ENCODE peak calls at places on chromosome 14, in five cellular contexts. One of them, this sample, is unnamed.

GRCh38 chr14:56745091-56745490 is 65.2 kb downstream of the OTX2 start:
- DNase-seq in NB4: no peak
- DNase-seq in cardiac muscle cell: no peak
- DNase-seq in cardiac fibroblast: no peak
- DNase-seq in fibroblast of pulmonary artery: no peak
- DNase-seq in this sample: no peak

GRCh38 chr14:54676822-54677708 is 110.1 kb downstream of the SAMD4A start:
- DNase-seq in cardiac fibroblast: peak; percentile 95
- DNase-seq in cardiac muscle cell: peak; percentile 95
- DNase-seq in NB4: no peak
- DNase-seq in fibroblast of pulmonary artery: peak; percentile 97
- DNase-seq in this sample: peak; percentile 90

GRCh38 chr14:101251812-101252442 is 309.4 kb upstream of the DIO3 start:
- DNase-seq in cardiac muscle cell: no peak
- DNase-seq in fibroblast of pulmonary artery: no peak
- DNase-seq in cardiac fibroblast: no peak
- DNase-seq in NB4: no peak
- DNase-seq in this sample: no peak

GRCh38 chr14:23148596-23149249 is 29.7 kb upstream of the CEBPE start:
- DNase-seq in cardiac fibroblast: peak; percentile 54
- DNase-seq in NB4: no peak
- DNase-seq in fibroblast of pulmonary artery: no peak
- DNase-seq in cardiac muscle cell: peak; percentile 68
- DNase-seq in this sample: peak; percentile 36

GRCh38 chr14:92980866-92981265 is 57.9 kb downstream of the CHGA start:
- DNase-seq in cardiac fibroblast: no peak
- DNase-seq in fibroblast of pulmonary artery: no peak
- DNase-seq in NB4: no peak
- DNase-seq in cardiac muscle cell: no peak
- DNase-seq in this sample: no peak

GRCh38 chr14:103904493-103905107 is 23.7 kb upstream of the TDRD9 start:
- DNase-seq in NB4: no peak
- DNase-seq in cardiac muscle cell: no peak
- DNase-seq in cardiac fibroblast: no peak
- DNase-seq in fibroblast of pulmonary artery: no peak
- DNase-seq in this sample: no peak

GRCh38 chr14:102909462-102909861 is 13.0 kb upstream of the AMN start:
- DNase-seq in cardiac fibroblast: no peak
- DNase-seq in fibroblast of pulmonary artery: no peak
- DNase-seq in NB4: no peak
- DNase-seq in cardiac muscle cell: no peak
- DNase-seq in this sample: no peak

GRCh38 chr14:69392481-69392880 is 5.6 kb downstream of the ERH start:
- DNase-seq in cardiac muscle cell: no peak
- DNase-seq in NB4: no peak
- DNase-seq in fibroblast of pulmonary artery: no peak
- DNase-seq in cardiac fibroblast: no peak
- DNase-seq in this sample: no peak

GRCh38 chr14:61461808-61462275 is 140.5 kb downstream of the PRKCH start:
- DNase-seq in cardiac muscle cell: peak; percentile 91
- DNase-seq in NB4: peak; percentile 70
- DNase-seq in cardiac fibroblast: peak; percentile 88
- DNase-seq in fibroblast of pulmonary artery: peak; percentile 89
- DNase-seq in this sample: peak; percentile 86

GRCh38 chr14:34754687-34755086 is 40.3 kb upstream of the CFL2 start:
- DNase-seq in fibroblast of pulmonary artery: no peak
- DNase-seq in cardiac muscle cell: no peak
- DNase-seq in NB4: no peak
- DNase-seq in cardiac fibroblast: no peak
- DNase-seq in this sample: no peak

GRCh38 chr14:100528962-100529560 is 58.2 kb downstream of the BEGAIN start:
- DNase-seq in cardiac fibroblast: no peak
- DNase-seq in fibroblast of pulmonary artery: no peak
- DNase-seq in cardiac muscle cell: no peak
- DNase-seq in NB4: no peak
- DNase-seq in this sample: no peak

GRCh38 chr14:76909266-76909665 is 83.1 kb downstream of the LRRC74A start:
- DNase-seq in cardiac fibroblast: no peak
- DNase-seq in NB4: no peak
- DNase-seq in fibroblast of pulmonary artery: no peak
- DNase-seq in cardiac muscle cell: no peak
- DNase-seq in this sample: no peak

GRCh38 chr14:70884595-70885342 is 22.5 kb upstream of the PCNX1 start:
- DNase-seq in cardiac muscle cell: peak; percentile 35
- DNase-seq in cardiac fibroblast: no peak
- DNase-seq in NB4: peak; percentile 44
- DNase-seq in fibroblast of pulmonary artery: no peak
- DNase-seq in this sample: no peak

GRCh38 chr14:104972301-104973211 is 5.6 kb downstream of the AHNAK2 start:
- DNase-seq in cardiac muscle cell: no peak
- DNase-seq in NB4: no peak
- DNase-seq in fibroblast of pulmonary artery: no peak
- DNase-seq in cardiac fibroblast: peak; percentile 44
- DNase-seq in this sample: no peak

GRCh38 chr14:93068721-93069120 is 47.0 kb downstream of the ITPK1 start:
- DNase-seq in cardiac fibroblast: no peak
- DNase-seq in NB4: no peak
- DNase-seq in fibroblast of pulmonary artery: no peak
- DNase-seq in cardiac muscle cell: no peak
- DNase-seq in this sample: no peak

GRCh38 chr14:34374998-34375740 is 86.9 kb downstream of the SPTSSA start:
- DNase-seq in cardiac fibroblast: no peak
- DNase-seq in cardiac muscle cell: no peak
- DNase-seq in fibroblast of pulmonary artery: no peak
- DNase-seq in NB4: no peak
- DNase-seq in this sample: no peak

GRCh38 chr14:73426877-73427276 is 31.5 kb downstream of the NUMB start:
- DNase-seq in fibroblast of pulmonary artery: peak; percentile 50
- DNase-seq in cardiac fibroblast: peak; percentile 65
- DNase-seq in NB4: peak; percentile 24
- DNase-seq in cardiac muscle cell: peak; percentile 60
- DNase-seq in this sample: no peak

GRCh38 chr14:67815573-67816235 is 686 bp downstream of the ZFYVE26 start:
- DNase-seq in cardiac fibroblast: peak; percentile 59
- DNase-seq in cardiac muscle cell: peak; percentile 47
- DNase-seq in fibroblast of pulmonary artery: peak; percentile 56
- DNase-seq in NB4: peak; percentile 30
- DNase-seq in this sample: peak; percentile 45

GRCh38 chr14:74062809-74063150 is 21.5 kb downstream of the ALDH6A1 start:
- DNase-seq in cardiac muscle cell: no peak
- DNase-seq in NB4: no peak
- DNase-seq in cardiac fibroblast: no peak
- DNase-seq in fibroblast of pulmonary artery: no peak
- DNase-seq in this sample: no peak

GRCh38 chr14:52283099-52283498 is 15.6 kb downstream of the PTGDR start:
- DNase-seq in fibroblast of pulmonary artery: no peak
- DNase-seq in NB4: no peak
- DNase-seq in cardiac muscle cell: no peak
- DNase-seq in cardiac fibroblast: no peak
- DNase-seq in this sample: peak; percentile 45

GRCh38 chr14:97028382-97028781 is 231.2 kb downstream of the VRK1 start:
- DNase-seq in cardiac muscle cell: no peak
- DNase-seq in fibroblast of pulmonary artery: no peak
- DNase-seq in NB4: peak; percentile 46
- DNase-seq in cardiac fibroblast: no peak
- DNase-seq in this sample: no peak

GRCh38 chr14:77133718-77134338 is 7.8 kb downstream of the ZDHHC22 start:
- DNase-seq in fibroblast of pulmonary artery: peak; percentile 82
- DNase-seq in cardiac muscle cell: peak; percentile 75
- DNase-seq in NB4: peak; percentile 79
- DNase-seq in cardiac fibroblast: peak; percentile 73
- DNase-seq in this sample: peak; percentile 77

GRCh38 chr14:55701638-55702037 is 121.6 kb downstream of the KTN1 start:
- DNase-seq in fibroblast of pulmonary artery: peak; percentile 16
- DNase-seq in cardiac muscle cell: no peak
- DNase-seq in NB4: no peak
- DNase-seq in cardiac fibroblast: no peak
- DNase-seq in this sample: peak; percentile 65

GRCh38 chr14:61385002-61385685 is 63.8 kb downstream of the PRKCH start:
- DNase-seq in NB4: no peak
- DNase-seq in fibroblast of pulmonary artery: no peak
- DNase-seq in cardiac muscle cell: no peak
- DNase-seq in cardiac fibroblast: no peak
- DNase-seq in this sample: no peak

GRCh38 chr14:102055181-102055901 is 31.5 kb downstream of the HSP90AA1 start:
- DNase-seq in fibroblast of pulmonary artery: peak; percentile 60
- DNase-seq in cardiac muscle cell: peak; percentile 86
- DNase-seq in cardiac fibroblast: peak; percentile 74
- DNase-seq in NB4: no peak
- DNase-seq in this sample: peak; percentile 52

GRCh38 chr14:77761205-77761931 is 412 bp upstream of the SNW1 start:
- DNase-seq in cardiac muscle cell: peak; percentile 73
- DNase-seq in cardiac fibroblast: peak; percentile 97
- DNase-seq in NB4: peak; percentile 56
- DNase-seq in fibroblast of pulmonary artery: peak; percentile 96
- DNase-seq in this sample: peak; percentile 66

GRCh38 chr14:37590096-37590809 is 4.8 kb downstream of the FOXA1 start:
- DNase-seq in cardiac muscle cell: no peak
- DNase-seq in fibroblast of pulmonary artery: no peak
- DNase-seq in cardiac fibroblast: no peak
- DNase-seq in NB4: no peak
- DNase-seq in this sample: no peak

GRCh38 chr14:101273091-101273490 is 288.2 kb upstream of the DIO3 start:
- DNase-seq in cardiac fibroblast: no peak
- DNase-seq in NB4: no peak
- DNase-seq in cardiac muscle cell: no peak
- DNase-seq in fibroblast of pulmonary artery: no peak
- DNase-seq in this sample: no peak

GRCh38 chr14:100117647-100118376 is 41.6 kb downstream of the DEGS2 start:
- DNase-seq in NB4: no peak
- DNase-seq in cardiac fibroblast: no peak
- DNase-seq in fibroblast of pulmonary artery: no peak
- DNase-seq in cardiac muscle cell: no peak
- DNase-seq in this sample: no peak

GRCh38 chr14:35821546-35822411 is 4.4 kb upstream of the BRMS1L start:
- DNase-seq in cardiac muscle cell: peak; percentile 62
- DNase-seq in cardiac fibroblast: peak; percentile 59
- DNase-seq in NB4: peak; percentile 49
- DNase-seq in fibroblast of pulmonary artery: peak; percentile 65
- DNase-seq in this sample: peak; percentile 66

GRCh38 chr14:71021347-71022014 is 114.2 kb downstream of the PCNX1 start:
- DNase-seq in fibroblast of pulmonary artery: peak; percentile 45
- DNase-seq in cardiac fibroblast: peak; percentile 28
- DNase-seq in NB4: no peak
- DNase-seq in cardiac muscle cell: peak; percentile 20
- DNase-seq in this sample: peak; percentile 71

GRCh38 chr14:58298477-58298879 is at the start of gene ARID4A:
- DNase-seq in NB4: no peak
- DNase-seq in cardiac fibroblast: no peak
- DNase-seq in cardiac muscle cell: no peak
- DNase-seq in fibroblast of pulmonary artery: no peak
- DNase-seq in this sample: no peak

GRCh38 chr14:100323121-100323941 is at the start of gene SLC25A47:
- DNase-seq in NB4: no peak
- DNase-seq in fibroblast of pulmonary artery: no peak
- DNase-seq in cardiac muscle cell: no peak
- DNase-seq in cardiac fibroblast: no peak
- DNase-seq in this sample: no peak

GRCh38 chr14:94940263-94940993 is 170.5 kb upstream of the GSC start:
- DNase-seq in NB4: no peak
- DNase-seq in cardiac muscle cell: no peak
- DNase-seq in cardiac fibroblast: no peak
- DNase-seq in fibroblast of pulmonary artery: no peak
- DNase-seq in this sample: no peak

GRCh38 chr14:94944636-94945258 is 174.8 kb upstream of the GSC start:
- DNase-seq in NB4: no peak
- DNase-seq in cardiac fibroblast: no peak
- DNase-seq in cardiac muscle cell: no peak
- DNase-seq in fibroblast of pulmonary artery: no peak
- DNase-seq in this sample: no peak

GRCh38 chr14:94942601-94943000 is 172.7 kb upstream of the GSC start:
- DNase-seq in cardiac fibroblast: no peak
- DNase-seq in NB4: no peak
- DNase-seq in cardiac muscle cell: no peak
- DNase-seq in fibroblast of pulmonary artery: no peak
- DNase-seq in this sample: no peak

GRCh38 chr14:94938016-94938415 is 168.1 kb upstream of the GSC start:
- DNase-seq in cardiac fibroblast: no peak
- DNase-seq in fibroblast of pulmonary artery: no peak
- DNase-seq in cardiac muscle cell: no peak
- DNase-seq in NB4: no peak
- DNase-seq in this sample: no peak

DNA sequence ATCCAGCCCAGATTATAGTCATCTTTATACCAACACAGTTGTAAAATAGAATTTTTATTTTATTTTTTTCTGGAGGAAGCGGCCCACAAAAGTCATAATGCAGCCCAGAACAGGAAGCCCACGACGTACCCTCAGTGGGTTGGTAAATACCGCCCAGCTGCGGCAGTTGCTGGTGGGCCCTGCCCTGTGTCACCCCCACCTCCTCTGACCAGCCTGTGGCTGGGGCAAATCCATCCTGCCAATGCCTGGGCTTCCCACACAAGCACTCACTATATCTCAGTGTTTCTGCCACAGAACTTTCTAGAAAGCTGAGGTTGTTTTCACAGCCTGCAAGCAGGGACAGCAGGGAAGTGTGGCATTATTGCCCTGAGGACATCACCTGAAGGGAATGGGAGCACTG is 171.4 kb upstream of the GSC start:
- DNase-seq in cardiac fibroblast: no peak
- DNase-seq in NB4: no peak
- DNase-seq in cardiac muscle cell: no peak
- DNase-seq in fibroblast of pulmonary artery: no peak
- DNase-seq in this sample: no peak
- H3K4me3 ChIP-seq in cardiac fibroblast: no peak overlapping the region
- H3K4me3 ChIP-seq in NB4: no peak overlapping the region
- H3K4me3 ChIP-seq in cardiac muscle cell: no peak overlapping the region
- H3K4me3 ChIP-seq in fibroblast of pulmonary artery: no peak overlapping the region
- H3K4me3 ChIP-seq in this sample: no peak overlapping the region

DNA sequence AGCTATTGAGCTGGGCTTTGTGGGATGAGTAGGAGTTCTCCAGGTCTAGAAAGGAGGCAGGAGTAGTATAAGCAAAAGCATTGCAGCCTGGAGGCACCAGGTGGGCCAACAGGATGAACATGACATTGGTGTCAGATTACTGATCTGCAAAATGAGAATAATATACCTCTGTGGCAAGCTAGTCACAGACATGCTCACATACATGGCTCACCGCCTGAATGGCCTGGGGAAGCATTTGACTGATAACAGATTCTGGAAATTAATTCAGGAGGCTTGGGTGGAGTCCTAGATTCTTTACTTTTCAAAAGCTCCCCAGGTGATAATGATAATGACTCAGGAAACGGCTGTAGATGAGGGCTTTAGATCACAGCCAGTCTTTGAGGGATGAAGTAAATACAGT is 709 bp downstream of the TCL1B start:
- DNase-seq in cardiac muscle cell: no peak
- DNase-seq in fibroblast of pulmonary artery: no peak
- DNase-seq in cardiac fibroblast: no peak
- DNase-seq in NB4: no peak
- DNase-seq in this sample: no peak
- H3K4me3 ChIP-seq in cardiac muscle cell: no peak overlapping the region
- H3K4me3 ChIP-seq in fibroblast of pulmonary artery: no peak overlapping the region
- H3K4me3 ChIP-seq in cardiac fibroblast: no peak overlapping the region
- H3K4me3 ChIP-seq in NB4: no peak overlapping the region
- H3K4me3 ChIP-seq in this sample: no peak overlapping the region

GRCh38 chr14:21846227-21846885 is 172.7 kb upstream of the OR4E1 start:
- DNase-seq in cardiac fibroblast: no peak
- DNase-seq in cardiac muscle cell: peak; percentile 17
- DNase-seq in fibroblast of pulmonary artery: no peak
- DNase-seq in NB4: peak; percentile 28
- DNase-seq in this sample: no peak
- H3K4me3 ChIP-seq in cardiac fibroblast: no peak overlapping the region
- H3K4me3 ChIP-seq in cardiac muscle cell: no peak overlapping the region
- H3K4me3 ChIP-seq in fibroblast of pulmonary artery: no peak overlapping the region
- H3K4me3 ChIP-seq in NB4: no peak overlapping the region
- H3K4me3 ChIP-seq in this sample: no peak overlapping the region

GRCh38 chr14:90381011-90381790 is 15.6 kb upstream of the CALM1 start:
- DNase-seq in fibroblast of pulmonary artery: peak; percentile 23
- DNase-seq in cardiac muscle cell: peak; percentile 51
- DNase-seq in cardiac fibroblast: peak; percentile 46
- DNase-seq in NB4: no peak
- DNase-seq in this sample: no peak
- H3K4me3 ChIP-seq in fibroblast of pulmonary artery: no peak overlapping the region
- H3K4me3 ChIP-seq in cardiac muscle cell: no peak overlapping the region
- H3K4me3 ChIP-seq in cardiac fibroblast: no peak overlapping the region
- H3K4me3 ChIP-seq in NB4: no peak overlapping the region
- H3K4me3 ChIP-seq in this sample: no peak overlapping the region